ENCODE peak calls at places on chromosomes 2 and 18, in eight cellular contexts. N is breast epithelium, S is ovary, B is HCT116, U is endothelial cell, X is H1, J is Caco-2, K is right lobe of liver. T is an unnamed sample.

GRCh38 chr2:76009484-76009883 is 298.8 kb upstream of the GCFC2 start:
- DNase-seq in N (no peak), S (no peak), B (no peak), U (no peak), X (no peak), J (no peak), K (no peak), T (no peak)

GRCh38 chr2:60359569-60359968 is 193.9 kb downstream of the BCL11A start:
- DNase-seq in N (no peak), S (no peak), B (no peak), U (no peak), X (no peak), J (no peak), K (no peak), T (no peak)

GRCh38 chr2:203623104-203623503 is 83.3 kb upstream of the CD28 start:
- DNase-seq in N (no peak), S (no peak), B (no peak), U (no peak), X (no peak), J (no peak), K (no peak), T (no peak)

GRCh38 chr2:178514664-178515063 is 34.4 kb downstream of the PLEKHA3 start:
- DNase-seq in N (no peak), S (no peak), B (no peak), U (no peak), X (no peak), J (no peak), K (no peak), T (no peak)

GRCh38 chr2:67842375-67842959 is 220.3 kb downstream of the C1D start:
- DNase-seq in N (no peak), S (no peak), B (no peak), U (no peak), X (no peak), J (no peak), K (no peak), T (no peak)

GRCh38 chr2:202965810-202966454 is 48.7 kb upstream of the NBEAL1 start:
- DNase-seq in N (no peak), S (no peak), B (peak), U (no peak), X (no peak), J (peak), K (no peak), T (peak)

GRCh38 chr2:114442545-114442944 is at the start of gene DPP10:
- DNase-seq in N (no peak), S (peak), B (no peak), U (peak), X (peak), J (peak), K (no peak), T (peak)

GRCh38 chr2:200756618-200757321 is 54.9 kb upstream of the BZW1 start:
- DNase-seq in N (no peak), S (no peak), B (no peak), U (no peak), X (no peak), J (peak), K (peak), T (peak)

GRCh38 chr2:229431331-229431954 is 160.4 kb upstream of the PID1 start:
- DNase-seq in N (no peak), S (no peak), B (peak), U (no peak), X (no peak), J (peak), K (no peak), T (no peak)

GRCh38 chr18:42268793-42269192 is 313.8 kb downstream of the PIK3C3 start:
- DNase-seq in N (no peak), S (no peak), B (no peak), U (no peak), X (no peak), J (no peak), K (no peak), T (no peak)

GRCh38 chr2:111121028-111121872 is 536 bp downstream of the BCL2L11 start:
- DNase-seq in N (peak), S (peak), B (no peak), U (peak), X (peak), J (peak), K (peak), T (peak)

GRCh38 chr18:55398858-55399257 is 189.1 kb downstream of the TCF4 start:
- DNase-seq in N (no peak), S (no peak), B (no peak), U (no peak), X (no peak), J (no peak), K (no peak), T (no peak)

GRCh38 chr2:139992078-139992477 is 1211.9 kb upstream of the NXPH2 start:
- DNase-seq in N (no peak), S (no peak), B (peak), U (no peak), X (peak), J (peak), K (no peak), T (no peak)

GRCh38 chr2:217277646-217278048 is 417.8 kb upstream of the TNP1 start:
- DNase-seq in N (no peak), S (no peak), B (no peak), U (no peak), X (no peak), J (no peak), K (no peak), T (peak)

GRCh38 chr2:159706385-159706980 is 5.8 kb upstream of the MARCHF7 start:
- DNase-seq in N (no peak), S (no peak), B (no peak), U (no peak), X (no peak), J (no peak), K (no peak), T (no peak)

GRCh38 chr2:25939257-25939668 is 43.0 kb downstream of the KIF3C start:
- DNase-seq in N (no peak), S (no peak), B (no peak), U (peak), X (no peak), J (peak), K (no peak), T (peak)

GRCh38 chr2:70643715-70644114 is 90.1 kb upstream of the TGFA start:
- DNase-seq in N (no peak), S (no peak), B (peak), U (peak), X (peak), J (no peak), K (no peak), T (peak)

GRCh38 chr18:6682437-6683111 is 46.9 kb upstream of the ARHGAP28 start:
- DNase-seq in N (no peak), S (peak), B (no peak), U (no peak), X (no peak), J (peak), K (no peak), T (no peak)

GRCh38 chr2:43399515-43400245 is 173.3 kb upstream of the ZFP36L2 start:
- DNase-seq in N (no peak), S (no peak), B (no peak), U (no peak), X (no peak), J (no peak), K (no peak), T (no peak)

GRCh38 chr18:48988508-48989303 is 37.9 kb upstream of the SMAD7 start:
- DNase-seq in N (no peak), S (peak), B (no peak), U (no peak), X (no peak), J (no peak), K (no peak), T (no peak)

GRCh38 chr2:122136071-122136470 is 380.6 kb downstream of the TSN start:
- DNase-seq in N (no peak), S (no peak), B (peak), U (no peak), X (no peak), J (peak), K (no peak), T (peak)

GRCh38 chr2:96108578-96109561 is 7.5 kb downstream of the ADRA2B start:
- DNase-seq in N (no peak), S (no peak), B (no peak), U (no peak), X (no peak), J (no peak), K (peak), T (no peak)

GRCh38 chr2:144265654-144266053 is 254.3 kb downstream of the ZEB2 start:
- DNase-seq in N (no peak), S (no peak), B (no peak), U (no peak), X (no peak), J (no peak), K (no peak), T (no peak)

GRCh38 chr2:190407246-190407661 is 901 bp upstream of the MFSD6 start:
- DNase-seq in N (no peak), S (no peak), B (no peak), U (no peak), X (no peak), J (no peak), K (no peak), T (no peak)

GRCh38 chr2:165815742-165816141 is 21.7 kb upstream of the GALNT3 start:
- DNase-seq in N (no peak), S (no peak), B (no peak), U (no peak), X (no peak), J (no peak), K (no peak), T (no peak)

GRCh38 chr2:46393352-46393820 is 86.0 kb upstream of the TMEM247 start:
- DNase-seq in N (no peak), S (no peak), B (no peak), U (no peak), X (no peak), J (no peak), K (no peak), T (no peak)

GRCh38 chr18:7329036-7329435 is 98.1 kb downstream of the LRRC30 start:
- DNase-seq in N (no peak), S (no peak), B (no peak), U (no peak), X (no peak), J (no peak), K (no peak), T (no peak)

GRCh38 chr2:10831387-10831985 is 18.9 kb upstream of the PDIA6 start:
- DNase-seq in N (no peak), S (no peak), B (no peak), U (no peak), X (no peak), J (no peak), K (no peak), T (no peak)

GRCh38 chr18:3572761-3573160 is 122.8 kb downstream of the TGIF1 start:
- DNase-seq in N (no peak), S (no peak), B (no peak), U (no peak), X (no peak), J (no peak), K (no peak), T (no peak)

GRCh38 chr2:239695728-239696240 is 295.0 kb upstream of the HDAC4 start:
- DNase-seq in N (no peak), S (no peak), B (no peak), U (no peak), X (no peak), J (no peak), K (peak), T (no peak)

GRCh38 chr2:61016392-61017002 is 1.0 kb upstream of the PEX13 start:
- DNase-seq in N (no peak), S (no peak), B (no peak), U (no peak), X (no peak), J (peak), K (no peak), T (no peak)

GRCh38 chr2:42028571-42029148 is 19.2 kb upstream of the PKDCC start:
- DNase-seq in N (no peak), S (peak), B (no peak), U (no peak), X (no peak), J (no peak), K (no peak), T (no peak)

GRCh38 chr18:58787750-58788149 is 76.9 kb upstream of the ZNF532 start:
- DNase-seq in N (no peak), S (no peak), B (no peak), U (no peak), X (no peak), J (no peak), K (no peak), T (no peak)

GRCh38 chr18:58788971-58789797 is 75.5 kb upstream of the ZNF532 start:
- DNase-seq in N (no peak), S (peak), B (no peak), U (peak), X (no peak), J (peak), K (no peak), T (peak)

GRCh38 chr18:58789856-58790255 is 74.8 kb upstream of the ZNF532 start:
- DNase-seq in N (no peak), S (peak), B (no peak), U (no peak), X (no peak), J (no peak), K (no peak), T (peak)

GRCh38 chr18:58785870-58786269 is 78.8 kb upstream of the ZNF532 start:
- DNase-seq in N (no peak), S (no peak), B (no peak), U (no peak), X (no peak), J (no peak), K (no peak), T (no peak)

DNA sequence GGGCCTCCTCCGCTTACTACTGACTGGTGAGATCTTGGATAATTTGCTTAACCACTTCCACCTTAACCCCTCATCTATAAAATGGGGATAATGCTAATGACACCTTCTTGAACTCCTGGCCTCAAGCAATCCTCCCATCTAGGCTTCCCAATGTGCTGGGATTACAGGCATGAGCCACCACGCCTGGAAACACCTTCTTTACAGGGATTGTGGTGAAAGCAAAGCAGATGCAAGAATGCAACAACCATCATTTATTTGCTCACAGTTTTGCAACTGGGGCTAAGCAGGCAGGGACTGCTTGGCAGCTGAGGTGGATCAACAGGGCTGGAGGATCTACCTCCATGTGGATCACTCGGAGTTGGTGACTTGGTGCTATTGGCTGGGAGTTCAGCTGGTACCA is 76.2 kb upstream of the ZNF532 start:
- DNase-seq in N (no peak), S (no peak), B (no peak), U (no peak), X (no peak), J (no peak), K (no peak), T (no peak)
- TF ChIP-seq CTCF in N (no peak), S (no peak), B (no peak), U (no peak), X (no peak), J (no peak), K (no peak), T (no peak)

GRCh38 chr2:161426788-161427412 is 10.8 kb downstream of the TBR1 start:
- DNase-seq in N (no peak), S (no peak), B (no peak), U (peak), X (peak), J (no peak), K (no peak), T (no peak)
- TF ChIP-seq CTCF in N (no peak), S (no peak), B (no peak), U (peak), X (peak), J (no peak), K (peak), T (no peak)

DNA sequence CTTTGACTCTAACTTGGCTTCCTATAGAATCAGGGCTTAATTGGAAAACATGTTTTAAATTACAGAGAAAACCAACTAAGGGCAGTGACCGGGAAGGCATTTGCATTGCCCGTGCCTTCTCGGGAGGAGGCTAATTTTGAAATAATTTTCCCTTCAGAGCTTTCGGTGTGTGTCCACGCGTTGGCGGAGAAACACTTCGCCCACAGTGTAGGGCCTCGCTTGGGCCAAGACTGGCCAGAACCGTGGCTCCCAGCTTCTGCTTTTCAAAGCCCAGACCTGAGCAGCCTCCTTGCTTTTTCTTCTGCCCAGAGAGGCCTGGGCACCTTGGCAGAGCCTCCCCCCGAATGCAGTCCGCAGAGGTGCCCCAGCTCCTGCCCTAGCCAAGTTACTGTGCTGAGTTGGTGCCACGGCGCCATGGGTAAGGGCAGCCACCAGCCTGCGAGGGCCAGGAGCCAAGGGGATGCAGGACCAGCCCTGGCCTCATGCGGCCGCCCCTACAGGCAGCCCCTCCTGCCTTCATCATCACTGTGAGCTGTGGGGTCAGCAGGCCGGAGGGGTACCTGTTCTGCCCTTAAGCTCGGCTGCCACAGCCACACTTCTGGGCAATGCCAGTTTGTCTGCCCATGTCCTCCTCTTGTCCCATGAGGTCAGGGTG is 57.4 kb downstream of the NFATC1 start:
- DNase-seq in N (no peak), S (no peak), B (no peak), U (no peak), X (no peak), J (no peak), K (no peak), T (no peak)
- TF ChIP-seq CTCF in N (no peak), S (no peak), B (no peak), U (no peak), X (no peak), J (no peak), K (no peak), T (no peak)

GRCh38 chr18:26804474-26804873 is 61.0 kb downstream of the AQP4 start:
- DNase-seq in N (no peak), S (no peak), B (no peak), U (peak), X (no peak), J (peak), K (no peak), T (peak)
- TF ChIP-seq CTCF in N (no peak), S (no peak), B (peak), U (peak), X (peak), J (peak), K (peak), T (peak)

GRCh38 chr18:22563098-22563707 is 145.5 kb upstream of the CTAGE1 start:
- DNase-seq in N (no peak), S (no peak), B (peak), U (peak), X (no peak), J (peak), K (no peak), T (peak)
- TF ChIP-seq CTCF in N (peak), S (peak), B (peak), U (peak), X (peak), J (peak), K (peak), T (peak)

GRCh38 chr18:46407471-46408166 is 249.4 kb downstream of the LOXHD1 start:
- DNase-seq in N (no peak), S (no peak), B (no peak), U (no peak), X (no peak), J (no peak), K (no peak), T (no peak)

GRCh38 chr18:46411191-46411590 is 245.8 kb downstream of the LOXHD1 start:
- DNase-seq in N (no peak), S (no peak), B (no peak), U (no peak), X (no peak), J (no peak), K (no peak), T (no peak)

GRCh38 chr18:46405832-46406538 is 251.0 kb downstream of the LOXHD1 start:
- DNase-seq in N (no peak), S (no peak), B (no peak), U (no peak), X (no peak), J (no peak), K (no peak), T (no peak)

GRCh38 chr18:46406539-46406932 is 250.5 kb downstream of the LOXHD1 start:
- DNase-seq in N (no peak), S (no peak), B (no peak), U (no peak), X (no peak), J (no peak), K (no peak), T (no peak)

DNA sequence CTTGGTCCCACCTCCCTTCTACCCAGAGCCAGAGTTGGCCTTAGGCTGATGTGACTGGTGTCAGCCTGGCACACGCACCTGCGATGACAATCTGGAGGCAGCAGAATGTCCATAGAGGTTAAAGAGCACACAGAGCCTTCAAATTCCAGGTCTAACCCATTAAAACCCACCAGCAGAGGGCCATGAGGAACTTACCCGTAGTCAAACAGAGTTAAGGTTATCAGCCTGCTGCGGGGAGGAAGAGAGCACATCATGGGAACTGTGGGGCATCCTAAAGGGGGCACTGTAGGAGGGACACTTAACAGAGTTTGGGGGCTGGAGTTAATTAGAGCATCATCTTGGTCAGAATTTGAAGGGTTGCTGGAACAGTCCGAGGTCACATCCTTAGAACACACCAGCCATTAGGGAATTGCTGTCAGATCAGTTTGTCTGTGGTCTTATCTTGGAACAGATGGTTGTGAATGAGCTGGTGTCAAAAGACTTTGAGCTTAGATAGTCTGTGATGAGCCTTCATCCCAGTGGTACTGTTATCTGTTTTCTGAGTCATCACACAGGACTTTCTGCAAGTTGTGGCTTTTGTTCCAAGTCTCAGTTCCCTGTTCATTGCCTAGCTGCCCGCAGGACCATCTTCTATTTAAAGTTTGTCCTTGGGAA is 248.6 kb downstream of the LOXHD1 start:
- DNase-seq in N (no peak), S (no peak), B (no peak), U (peak), X (no peak), J (peak), K (no peak), T (no peak)
- TF ChIP-seq CTCF in N (no peak), S (no peak), B (peak), U (peak), X (peak), J (no peak), K (peak), T (no peak)

DNA sequence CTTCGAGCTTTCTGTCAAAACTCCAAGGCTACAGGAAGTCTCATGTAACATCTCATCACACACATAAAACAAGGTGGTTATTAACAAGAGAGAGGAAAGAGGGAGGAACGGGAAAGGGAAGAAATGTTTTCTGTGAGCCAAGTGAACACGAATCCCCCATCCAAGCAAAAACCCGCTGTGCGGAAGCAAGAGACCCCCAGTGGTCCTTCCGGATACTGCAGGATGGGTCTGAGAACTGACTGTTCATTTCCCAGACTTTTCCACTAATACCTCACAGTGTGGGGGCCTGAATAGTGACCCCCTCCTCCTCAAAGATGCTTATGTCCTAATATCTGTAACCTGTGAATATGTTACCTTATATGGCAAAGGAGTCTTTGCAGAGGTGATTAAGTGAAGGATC is 19.0 kb upstream of the DIPK1C start:
- DNase-seq in N (no peak), S (no peak), B (no peak), U (peak), X (peak), J (peak), K (no peak), T (no peak)
- TF ChIP-seq CTCF in N (no peak), S (no peak), B (peak), U (peak), X (peak), J (peak), K (peak), T (peak)